ENCODE peak calls at places on chromosomes 3 and 15, in ten cellular contexts. E, Y, T, A, W, B, M, H, Z and S are unnamed samples. For H3K4me1 and H3K36me3, the result is how much of the 10 kb centered on the place peaks cover.

GRCh38 chr3:155147588-155147987 is 67.5 kb downstream of the MME start:
- DNase-seq in E (no peak), Y (no peak), T (no peak), A (no peak), W (no peak), B (no peak), M (no peak), H (no peak), Z (no peak), S (no peak)

GRCh38 chr3:133842158-133842557 is 36.5 kb downstream of the SRPRB start:
- DNase-seq in E (no peak), Y (no peak), T (no peak), A (no peak), W (no peak), B (no peak), M (no peak), H (no peak), Z (no peak), S (no peak)

GRCh38 chr3:182986021-182986420 is 5.7 kb upstream of the DCUN1D1 start:
- DNase-seq in E (no peak), Y (no peak), T (no peak), A (no peak), W (no peak), B (no peak), M (no peak), H (no peak), Z (no peak), S (no peak)

GRCh38 chr3:36911990-36912804 is 32.7 kb downstream of the TRANK1 start:
- DNase-seq in E (no peak), Y (no peak), T (no peak), A (no peak), W (no peak), B (peak), M (peak), H (peak), Z (peak), S (no peak)

GRCh38 chr3:131501949-131502348 is 822 bp downstream of the MRPL3 start:
- DNase-seq in E (no peak), Y (no peak), T (no peak), A (no peak), W (no peak), B (peak), M (no peak), H (peak), Z (peak), S (peak)

GRCh38 chr3:74642876-74643275 is 28.4 kb upstream of the CNTN3 start:
- DNase-seq in E (no peak), Y (no peak), T (no peak), A (no peak), W (no peak), B (no peak), M (no peak), H (no peak), Z (no peak), S (no peak)

GRCh38 chr3:193788189-193788946 is 195.4 kb downstream of the OPA1 start:
- DNase-seq in E (peak), Y (peak), T (peak), A (peak), W (peak), B (no peak), M (no peak), H (peak), Z (peak), S (peak)

GRCh38 chr3:54557538-54558419 is 370.1 kb downstream of the LRTM1 start:
- DNase-seq in E (no peak), Y (no peak), T (no peak), A (no peak), W (no peak), B (peak), M (no peak), H (no peak), Z (no peak), S (peak)

GRCh38 chr3:109563149-109563548 is 225.8 kb upstream of the DPPA4 start:
- DNase-seq in E (no peak), Y (no peak), T (no peak), A (no peak), W (no peak), B (no peak), M (peak), H (no peak), Z (no peak), S (no peak)

GRCh38 chr15:66679657-66680108 is 22.4 kb upstream of the SMAD6 start:
- DNase-seq in E (peak), Y (peak), T (no peak), A (peak), W (no peak), B (no peak), M (no peak), H (no peak), Z (no peak), S (no peak)

GRCh38 chr3:99637381-99638111 is 848 bp upstream of the COL8A1 start:
- DNase-seq in E (no peak), Y (no peak), T (peak), A (peak), W (no peak), B (peak), M (no peak), H (no peak), Z (peak), S (peak)

GRCh38 chr15:83210619-83211018 is 3.0 kb upstream of the HDGFL3 start:
- DNase-seq in E (no peak), Y (no peak), T (no peak), A (no peak), W (no peak), B (peak), M (no peak), H (no peak), Z (peak), S (no peak)

GRCh38 chr3:42262525-42262924 is 3.5 kb downstream of the CCK start:
- DNase-seq in E (peak), Y (no peak), T (no peak), A (no peak), W (no peak), B (peak), M (no peak), H (no peak), Z (peak), S (no peak)

GRCh38 chr3:184448321-184449160 is 68.7 kb downstream of the CHRD start:
- DNase-seq in E (no peak), Y (peak), T (no peak), A (no peak), W (no peak), B (peak), M (no peak), H (no peak), Z (peak), S (no peak)

GRCh38 chr3:169264711-169265110 is 398.8 kb downstream of the MECOM start:
- DNase-seq in E (no peak), Y (peak), T (no peak), A (peak), W (no peak), B (peak), M (no peak), H (no peak), Z (peak), S (peak)

GRCh38 chr3:6326760-6327159 is 534.2 kb upstream of the GRM7 start:
- DNase-seq in E (no peak), Y (no peak), T (no peak), A (no peak), W (no peak), B (no peak), M (no peak), H (no peak), Z (no peak), S (no peak)

GRCh38 chr3:4687167-4687566 is 194.0 kb downstream of the ITPR1 start:
- DNase-seq in E (no peak), Y (no peak), T (no peak), A (no peak), W (no peak), B (no peak), M (no peak), H (no peak), Z (peak), S (peak)

GRCh38 chr3:72018339-72018984 is 233.5 kb upstream of the PROK2 start:
- DNase-seq in E (no peak), Y (no peak), T (no peak), A (no peak), W (no peak), B (no peak), M (no peak), H (no peak), Z (no peak), S (no peak)

GRCh38 chr3:72017935-72018334 is 233.0 kb upstream of the PROK2 start:
- DNase-seq in E (no peak), Y (no peak), T (no peak), A (no peak), W (no peak), B (no peak), M (no peak), H (no peak), Z (no peak), S (no peak)

GRCh38 chr3:72012376-72012775 is 227.4 kb upstream of the PROK2 start:
- DNase-seq in E (no peak), Y (no peak), T (no peak), A (no peak), W (no peak), B (no peak), M (no peak), H (no peak), Z (no peak), S (no peak)

GRCh38 chr3:72013104-72013503 is 228.2 kb upstream of the PROK2 start:
- DNase-seq in E (no peak), Y (no peak), T (no peak), A (no peak), W (no peak), B (no peak), M (no peak), H (no peak), Z (no peak), S (no peak)

GRCh38 chr3:72015463-72015862 is 230.5 kb upstream of the PROK2 start:
- DNase-seq in E (no peak), Y (no peak), T (no peak), A (no peak), W (no peak), B (no peak), M (no peak), H (no peak), Z (no peak), S (no peak)
- H3K4me1 ChIP-seq in E (under half), Y (under half), T (under half), A (under half), W (under half), B (under half), M (under half), H (under half), Z (under half), S (under half)

GRCh38 chr3:33391255-33391995 is 48.8 kb downstream of the UBP1 start:
- DNase-seq in E (no peak), Y (no peak), T (no peak), A (no peak), W (no peak), B (no peak), M (no peak), H (no peak), Z (no peak), S (no peak)
- H3K36me3 ChIP-seq in E (half or more), Y (half or more), T (half or more), A (under half), W (under half), B (under half), M (under half), H (half or more), Z (half or more), S (half or more)

GRCh38 chr3:108031893-108032292 is 58.9 kb downstream of the CD47 start:
- DNase-seq in E (no peak), Y (no peak), T (no peak), A (no peak), W (no peak), B (peak), M (no peak), H (no peak), Z (peak), S (no peak)

GRCh38 chr3:108037770-108038169 is 53.1 kb downstream of the CD47 start:
- DNase-seq in E (no peak), Y (no peak), T (no peak), A (no peak), W (no peak), B (no peak), M (no peak), H (no peak), Z (no peak), S (no peak)

GRCh38 chr3:108035751-108036150 is 55.1 kb downstream of the CD47 start:
- DNase-seq in E (no peak), Y (no peak), T (no peak), A (no peak), W (no peak), B (no peak), M (no peak), H (no peak), Z (no peak), S (no peak)

GRCh38 chr3:108036984-108037741 is 53.7 kb downstream of the CD47 start:
- DNase-seq in E (no peak), Y (no peak), T (no peak), A (no peak), W (no peak), B (no peak), M (no peak), H (no peak), Z (peak), S (no peak)

DNA sequence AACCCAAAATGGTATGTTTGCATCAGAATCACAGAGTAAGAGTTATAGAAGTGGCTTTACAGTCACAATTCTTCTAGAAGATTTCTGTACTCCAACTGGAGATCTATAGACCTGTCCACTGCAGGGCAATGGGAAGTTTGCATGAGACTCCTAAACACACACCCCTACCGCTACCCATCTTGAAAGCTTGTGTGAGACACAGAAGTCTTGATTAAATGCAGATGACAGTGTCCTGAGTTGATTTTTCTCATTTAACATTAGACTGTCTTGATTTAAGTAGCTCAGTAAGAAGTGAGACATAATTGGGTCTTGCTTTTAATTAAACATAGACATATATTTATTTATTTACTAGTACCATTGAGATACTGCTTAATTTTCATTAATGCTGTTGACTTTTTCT is 54.4 kb downstream of the CD47 start:
- DNase-seq in E (no peak), Y (no peak), T (no peak), A (no peak), W (no peak), B (no peak), M (no peak), H (no peak), Z (no peak), S (no peak)
- H3K4me3 ChIP-seq in E (no peak), Y (no peak), T (no peak), A (no peak), W (no peak), B (no peak), M (no peak), H (no peak), Z (no peak), S (no peak)

GRCh38 chr3:195163719-195164572 is 107.0 kb downstream of the XXYLT1 start:
- DNase-seq in E (no peak), Y (no peak), T (no peak), A (no peak), W (no peak), B (no peak), M (no peak), H (no peak), Z (no peak), S (no peak)

GRCh38 chr3:195160908-195161434 is 110.0 kb downstream of the XXYLT1 start:
- DNase-seq in E (no peak), Y (no peak), T (no peak), A (no peak), W (no peak), B (no peak), M (no peak), H (peak), Z (no peak), S (no peak)

GRCh38 chr3:195160257-195160898 is 110.6 kb downstream of the XXYLT1 start:
- DNase-seq in E (peak), Y (no peak), T (no peak), A (no peak), W (no peak), B (no peak), M (no peak), H (no peak), Z (peak), S (no peak)

GRCh38 chr3:195159819-195160175 is 111.2 kb downstream of the XXYLT1 start:
- DNase-seq in E (no peak), Y (no peak), T (no peak), A (no peak), W (no peak), B (no peak), M (no peak), H (no peak), Z (peak), S (no peak)

DNA sequence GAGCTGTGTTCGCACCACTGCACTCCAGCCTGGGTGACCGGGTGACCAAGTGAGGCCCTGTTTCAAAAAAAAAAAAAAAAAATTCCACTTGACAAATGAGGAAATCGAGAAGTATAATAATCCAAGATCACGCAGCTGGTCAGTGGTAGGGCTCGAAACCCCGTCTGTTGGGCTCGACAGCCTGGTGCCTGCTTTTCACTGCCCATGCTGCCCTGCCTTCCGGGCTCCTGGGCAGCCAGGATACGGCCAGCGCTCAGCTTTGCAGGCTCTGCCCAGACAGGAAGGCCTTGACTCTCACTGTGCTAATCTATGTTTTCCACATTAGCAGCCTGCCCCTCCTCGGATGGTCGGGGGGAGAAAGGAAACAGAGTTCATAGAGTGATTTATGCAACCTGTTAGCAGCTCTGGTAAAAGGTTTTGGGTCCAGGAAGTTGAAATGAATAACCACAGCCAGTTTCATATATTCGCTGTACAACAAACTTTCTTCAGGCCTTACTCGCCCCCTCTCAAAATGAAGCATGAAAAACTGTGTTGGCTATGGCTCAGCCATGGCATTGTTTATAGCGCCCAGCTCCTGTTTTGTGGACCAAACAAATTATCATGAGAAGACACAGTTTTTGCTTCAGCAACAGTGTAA is 108.8 kb downstream of the XXYLT1 start:
- DNase-seq in E (no peak), Y (no peak), T (no peak), A (no peak), W (no peak), B (no peak), M (peak), H (peak), Z (no peak), S (no peak)
- H3K4me1 ChIP-seq in E (under half), Y (under half), T (under half), A (half or more), W (under half), B (under half), M (under half), H (half or more), Z (under half), S (under half)

DNA sequence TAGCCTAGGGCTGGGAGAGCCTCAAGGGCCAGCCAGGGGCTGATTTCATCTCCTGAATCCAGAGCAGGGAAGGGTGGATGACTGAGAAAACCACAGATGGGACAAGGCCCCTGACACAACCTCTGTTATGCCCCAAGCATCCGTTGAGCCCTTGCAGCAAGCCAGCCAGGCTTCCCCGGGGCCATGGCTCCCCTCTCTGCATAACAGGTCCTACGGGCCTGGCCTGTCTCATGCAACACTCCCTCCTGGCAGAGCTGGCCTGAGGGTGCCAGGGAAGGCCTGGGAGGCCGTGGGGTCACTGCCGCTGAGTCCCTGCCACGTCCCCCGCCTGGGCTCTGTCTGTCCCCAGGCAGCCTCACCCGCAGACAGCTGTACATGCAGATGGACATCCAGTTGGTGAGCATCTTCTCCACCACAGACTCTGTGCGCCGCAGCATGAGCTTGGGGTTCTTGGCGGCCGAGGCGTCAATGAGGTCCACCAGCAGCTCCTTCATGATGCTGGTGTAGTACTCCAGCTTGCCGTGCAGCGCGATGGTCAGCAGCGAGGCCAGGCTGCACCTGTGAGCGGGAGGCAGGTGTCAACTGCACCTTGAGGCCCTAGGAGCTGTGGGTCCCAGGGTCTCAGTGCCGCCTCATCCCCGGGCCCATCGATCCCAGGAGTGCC is 22.1 kb downstream of the H1-8 start:
- DNase-seq in E (no peak), Y (no peak), T (no peak), A (no peak), W (no peak), B (no peak), M (no peak), H (no peak), Z (no peak), S (no peak)
- H3K36me3 ChIP-seq in E (half or more), Y (half or more), T (half or more), A (under half), W (under half), B (under half), M (under half), H (under half), Z (under half), S (under half)

DNA sequence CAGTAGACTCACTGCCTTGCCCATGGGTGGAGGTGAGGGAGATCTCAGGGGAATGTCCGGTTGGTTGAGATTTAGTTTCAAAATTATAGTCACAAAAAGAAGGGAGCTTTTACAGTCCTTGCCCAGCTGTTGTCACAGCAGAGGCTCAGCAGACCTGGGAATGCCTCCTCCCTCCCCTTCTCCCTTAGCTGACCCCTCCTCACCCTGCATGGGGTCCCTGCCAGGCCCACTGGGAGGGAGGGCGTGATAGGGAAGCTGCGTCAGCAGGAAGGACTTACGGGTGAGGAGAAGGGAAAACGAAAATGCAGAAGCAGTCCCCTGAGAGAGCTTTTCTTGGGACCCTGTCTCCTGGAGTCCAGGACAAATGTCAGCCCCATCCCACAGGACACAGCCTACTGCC is 18.9 kb downstream of the SCN5A start:
- DNase-seq in E (no peak), Y (no peak), T (no peak), A (no peak), W (no peak), B (no peak), M (no peak), H (no peak), Z (no peak), S (no peak)
- H3K4me3 ChIP-seq in E (no peak), Y (no peak), T (no peak), A (no peak), W (no peak), B (no peak), M (no peak), H (no peak), Z (no peak), S (no peak)

GRCh38 chr3:50265988-50266387 is 3.0 kb upstream of the SEMA3B start:
- DNase-seq in E (no peak), Y (no peak), T (no peak), A (no peak), W (no peak), B (no peak), M (no peak), H (no peak), Z (no peak), S (no peak)
- H3K4me1 ChIP-seq in E (half or more), Y (half or more), T (half or more), A (under half), W (under half), B (under half), M (under half), H (under half), Z (half or more), S (under half)

GRCh38 chr15:85725564-85725963 is 69.2 kb downstream of the KLHL25 start:
- DNase-seq in E (no peak), Y (no peak), T (no peak), A (no peak), W (no peak), B (no peak), M (no peak), H (no peak), Z (no peak), S (no peak)
- H3K36me3 ChIP-seq in E (half or more), Y (half or more), T (half or more), A (under half), W (under half), B (under half), M (half or more), H (half or more), Z (under half), S (under half)

GRCh38 chr15:89362203-89363101 is 27.8 kb upstream of the POLG start:
- DNase-seq in E (no peak), Y (no peak), T (no peak), A (no peak), W (no peak), B (no peak), M (no peak), H (no peak), Z (no peak), S (no peak)
- H3K4me3 ChIP-seq in E (peak), Y (peak), T (no peak), A (no peak), W (no peak), B (no peak), M (no peak), H (no peak), Z (no peak), S (no peak)